ENCODE peak calls at places on chromosomes 1 and 21, in five cellular contexts. E is AG08395; P is stimulated activated CD4-positive, alpha-beta T cell treated with anti-CD3 and anti-CD28 coated beads, TNF-alpha, amount 100 ng/mL, for 1 hour; V is GF-D8; T is AG09309. U is an unnamed sample.

GRCh38 chr21:41798326-41798725 is 31.5 kb upstream of the RIPK4 start:
- DNase-seq in E (no peak), P (no peak), V (no peak), T (no peak), U (no peak)

GRCh38 chr1:161790587-161791317 is 24.6 kb downstream of the ATF6 start:
- DNase-seq in E (no peak), P (no peak), V (no peak), T (no peak), U (no peak)

GRCh38 chr21:30818837-30819236 is 5.8 kb upstream of the KRTAP8-1 start:
- DNase-seq in E (no peak), P (no peak), V (no peak), T (no peak), U (no peak)

GRCh38 chr21:21722736-21723135 is 724.5 kb downstream of the NCAM2 start:
- DNase-seq in E (no peak), P (no peak), V (no peak), T (no peak), U (no peak)

GRCh38 chr1:15432327-15432726 is 5.9 kb upstream of the CTRC start:
- DNase-seq in E (no peak), P (no peak), V (no peak), T (no peak), U (no peak)

GRCh38 chr1:20972855-20973254 is 185.7 kb upstream of the HP1BP3 start:
- DNase-seq in E (no peak), P (no peak), V (no peak), T (no peak), U (no peak)

GRCh38 chr1:53321776-53322602 is 5.9 kb downstream of the LRP8 start:
- DNase-seq in E (no peak), P (no peak), V (no peak), T (no peak), U (no peak)

GRCh38 chr1:198809247-198809646 is 170.4 kb downstream of the PTPRC start:
- DNase-seq in E (peak; percentile 10), P (no peak), V (no peak), T (peak; percentile 14), U (no peak)

GRCh38 chr1:109631513-109632260 is 12.1 kb downstream of the AMPD2 start:
- DNase-seq in E (no peak), P (no peak), V (no peak), T (no peak), U (no peak)

GRCh38 chr1:172724746-172725613 is 66.1 kb downstream of the FASLG start:
- DNase-seq in E (no peak), P (no peak), V (no peak), T (no peak), U (no peak)

GRCh38 chr1:14977338-14977931 is 176.1 kb upstream of the TMEM51 start:
- DNase-seq in E (no peak), P (no peak), V (no peak), T (no peak), U (no peak)

GRCh38 chr1:19206947-19207346 is 3.1 kb downstream of the UBR4 start:
- DNase-seq in E (no peak), P (no peak), V (no peak), T (no peak), U (no peak)

GRCh38 chr1:221712198-221712684 is 29.6 kb downstream of the DUSP10 start:
- DNase-seq in E (peak; percentile 56), P (no peak), V (no peak), T (peak; percentile 64), U (no peak)

GRCh38 chr1:175715791-175716190 is 27.6 kb downstream of the TNR start:
- DNase-seq in E (no peak), P (no peak), V (no peak), T (no peak), U (no peak)

GRCh38 chr1:18458751-18459133 is 22.0 kb upstream of the KLHDC7A start:
- DNase-seq in E (no peak), P (no peak), V (no peak), T (no peak), U (no peak)

GRCh38 chr1:185860316-185860715 is 126.1 kb downstream of the HMCN1 start:
- DNase-seq in E (no peak), P (no peak), V (no peak), T (no peak), U (no peak)

GRCh38 chr1:197184190-197184589 is 37.7 kb upstream of the ASPM start:
- DNase-seq in E (no peak), P (no peak), V (no peak), T (no peak), U (no peak)

GRCh38 chr1:53145619-53145941 is 3.1 kb upstream of the SLC1A7 start:
- DNase-seq in E (no peak), P (no peak), V (no peak), T (no peak), U (no peak)

GRCh38 chr1:66552287-66552686 is 18.3 kb downstream of the SGIP1 start:
- DNase-seq in E (no peak), P (no peak), V (no peak), T (no peak), U (no peak)

GRCh38 chr1:9010781-9011323 is 15.4 kb downstream of the SLC2A7 start:
- DNase-seq in E (no peak), P (no peak), V (no peak), T (no peak), U (no peak)

GRCh38 chr21:36425286-36425685 is 40.1 kb downstream of the CHAF1B start:
- DNase-seq in E (no peak), P (no peak), V (no peak), T (no peak), U (no peak)

GRCh38 chr21:40548134-40548533 is 298.8 kb downstream of the DSCAM start:
- DNase-seq in E (no peak), P (no peak), V (no peak), T (no peak), U (no peak)

GRCh38 chr1:154474802-154475201 is 27.2 kb upstream of the TDRD10 start:
- DNase-seq in E (peak; percentile 86), P (no peak), V (peak; percentile 21), T (peak; percentile 82), U (no peak)

GRCh38 chr1:165215676-165216075 is 140.8 kb downstream of the LMX1A start:
- DNase-seq in E (no peak), P (no peak), V (no peak), T (no peak), U (no peak)

GRCh38 chr1:21335750-21336168 is 45.5 kb upstream of the ECE1 start:
- DNase-seq in E (no peak), P (no peak), V (no peak), T (no peak), U (no peak)

GRCh38 chr1:35287807-35288640 is 19.5 kb downstream of the ZMYM4 start:
- DNase-seq in E (peak; percentile 74), P (no peak), V (no peak), T (no peak), U (no peak)

GRCh38 chr1:193118803-193119730 is 2.8 kb upstream of the CDC73 start:
- DNase-seq in E (no peak), P (no peak), V (no peak), T (no peak), U (no peak)

GRCh38 chr21:25891596-25891995 is 156.8 kb downstream of the GABPA start:
- DNase-seq in E (no peak), P (no peak), V (no peak), T (no peak), U (no peak)

GRCh38 chr1:115179397-115179835 is 90.1 kb upstream of the TSPAN2 start:
- DNase-seq in E (peak; percentile 94), P (no peak), V (no peak), T (peak; percentile 91), U (no peak)

GRCh38 chr1:243325305-243325890 is 69.6 kb downstream of the SDCCAG8 start:
- DNase-seq in E (peak; percentile 48), P (no peak), V (peak; percentile 25), T (peak; percentile 16), U (no peak)